ENCODE peak calls at places on chromosomes 5 and 9, in four cellular contexts. R is myocyte, O is putamen, D is NCI-H1092 treated with DMSO at 0.1 percent for 48 hours. Y is an unnamed sample.

GRCh38 chr9:122051401-122052346 is 41.4 kb downstream of the TTLL11 start:
- DNase-seq in O (no peak), R (peak), D (no peak), Y (no peak)

GRCh38 chr5:59819806-59820205 is 73.7 kb downstream of the PDE4D start:
- DNase-seq in R (no peak), O (no peak), D (no peak), Y (no peak)

GRCh38 chr5:101977729-101978345 is 318.2 kb downstream of the SLCO4C1 start:
- DNase-seq in R (peak), O (peak), D (peak), Y (peak)

GRCh38 chr9:749712-750111 is 91.8 kb upstream of the DMRT1 start:
- DNase-seq in D (no peak), R (peak), O (no peak), Y (no peak)

GRCh38 chr5:96252596-96252995 is 180.5 kb downstream of the PCSK1 start:
- DNase-seq in D (no peak), R (no peak), O (peak), Y (no peak)

GRCh38 chr5:159820692-159821091 is 95.6 kb upstream of the ADRA1B start:
- DNase-seq in O (no peak), R (no peak), D (no peak), Y (no peak)

GRCh38 chr5:122924719-122925395 is 79.4 kb downstream of the SNX24 start:
- DNase-seq in D (no peak), O (no peak), R (no peak), Y (no peak)

GRCh38 chr5:57532513-57533497 is 50.2 kb upstream of the ACTBL2 start:
- DNase-seq in O (no peak), R (peak), D (no peak), Y (no peak)

GRCh38 chr5:20536813-20537212 is 548.8 kb upstream of the CDH18 start:
- DNase-seq in O (no peak), R (no peak), D (no peak), Y (no peak)

GRCh38 chr5:1698589-1699316 is 100.9 kb downstream of the MRPL36 start:
- DNase-seq in R (no peak), O (no peak), D (no peak), Y (no peak)

GRCh38 chr9:130447193-130447816 is 2.5 kb downstream of the ASS1 start:
- DNase-seq in O (no peak), D (no peak), R (no peak), Y (no peak)

GRCh38 chr5:150809363-150809762 is 30.8 kb downstream of the SMIM3 start:
- DNase-seq in O (no peak), D (no peak), R (no peak), Y (peak)

GRCh38 chr5:73496984-73497457 is 1.2 kb upstream of the BTF3 start:
- DNase-seq in O (peak), D (peak), R (peak), Y (peak)

GRCh38 chr9:116644099-116644688 is 42.9 kb upstream of the TRIM32 start:
- DNase-seq in R (peak), O (no peak), D (no peak), Y (no peak)

GRCh38 chr5:136018814-136019777 is 9.7 kb upstream of the TGFBI start:
- DNase-seq in D (no peak), R (peak), O (no peak), Y (no peak)

GRCh38 chr5:142313693-142314092 is 11.1 kb downstream of the SPRY4 start:
- DNase-seq in D (no peak), O (no peak), R (no peak), Y (no peak)

GRCh38 chr5:37495210-37495609 is 116.1 kb downstream of the WDR70 start:
- DNase-seq in O (no peak), D (no peak), R (peak), Y (no peak)

GRCh38 chr9:108994695-108995094 is 18.6 kb downstream of the CTNNAL1 start:
- DNase-seq in R (peak), D (no peak), O (no peak), Y (no peak)

GRCh38 chr5:95786821-95787408 is 35.6 kb downstream of the GLRX start:
- DNase-seq in O (no peak), D (no peak), R (no peak), Y (no peak)

GRCh38 chr5:139394123-139394653 is 716 bp downstream of the PROB1 start:
- DNase-seq in R (no peak), D (no peak), O (no peak), Y (no peak)

GRCh38 chr5:2201011-2201410 is 318.3 kb upstream of the IRX4 start:
- DNase-seq in O (no peak), R (no peak), D (no peak), Y (no peak)

GRCh38 chr9:134135343-134136116 is at the start of gene WDR5:
- DNase-seq in D (peak), R (peak), O (peak), Y (peak)

Y was measured in NCI-H748 treated with DMSO at 0.1 percent for 48 hours.